ENCODE peak calls at places on chromosomes 13 and 19, in four cellular contexts. H is astrocyte of the spinal cord; A is CD4-positive, alpha-beta T cell; B is RWPE1. C is an unnamed sample.

GRCh38 chr19:18494267-18494607 is 27.6 kb downstream of the ELL start:
- DNase-seq in B (no peak), H (no peak), A (no peak), C (no peak)

GRCh38 chr13:44206429-44206828 is 167.2 kb upstream of the SERP2 start:
- DNase-seq in B (no peak), H (no peak), A (no peak), C (no peak)

GRCh38 chr13:75226092-75226491 is 255.9 kb downstream of the TBC1D4 start:
- DNase-seq in B (no peak), A (no peak), H (no peak), C (no peak)

GRCh38 chr19:15249912-15250634 is 17.8 kb upstream of the EPHX3 start:
- DNase-seq in H (peak), B (peak), A (no peak), C (no peak)

GRCh38 chr13:23865898-23866297 is 23.3 kb downstream of the MIPEP start:
- DNase-seq in B (no peak), A (no peak), H (no peak), C (no peak)

GRCh38 chr13:75825599-75825998 is 189.5 kb downstream of the LMO7 start:
- DNase-seq in B (no peak), H (no peak), A (no peak), C (no peak)

GRCh38 chr13:70623260-70623659 is 515.0 kb upstream of the KLHL1 start:
- DNase-seq in H (peak), B (peak), A (no peak), C (no peak)

GRCh38 chr13:113205428-113205931 is 3.0 kb downstream of the PCID2 start:
- DNase-seq in B (no peak), H (peak), A (no peak), C (no peak)

GRCh38 chr13:74145249-74145970 is 11.2 kb upstream of the KLF12 start:
- DNase-seq in H (peak), A (no peak), B (no peak), C (no peak)

GRCh38 chr13:20231839-20232555 is at the start of gene GJB6:
- DNase-seq in B (peak), H (no peak), A (no peak), C (peak)

GRCh38 chr13:48783181-48783630 is 129.5 kb downstream of the CYSLTR2 start:
- DNase-seq in B (peak), H (peak), A (no peak), C (no peak)

GRCh38 chr19:52270266-52270885 is 989 bp downstream of the ZNF766 start:
- DNase-seq in B (peak), A (no peak), H (no peak), C (peak)

GRCh38 chr19:46015961-46016425 is 6.9 kb downstream of the PGLYRP1 start:
- DNase-seq in H (no peak), A (no peak), B (no peak), C (peak)

GRCh38 chr13:102039264-102039663 is 362.6 kb downstream of the FGF14 start:
- DNase-seq in B (no peak), H (no peak), A (no peak), C (no peak)

GRCh38 chr13:53238241-53238640 is 209.6 kb downstream of the OLFM4 start:
- DNase-seq in A (no peak), B (no peak), H (no peak), C (no peak)

GRCh38 chr19:19461306-19461670 is 54.1 kb downstream of the TSSK6 start:
- DNase-seq in A (no peak), B (no peak), H (no peak), C (no peak)

GRCh38 chr13:107258599-107259187 is 690.8 kb upstream of the ARGLU1 start:
- DNase-seq in B (peak), H (no peak), A (no peak), C (no peak)

GRCh38 chr13:113320226-113320875 is 23.3 kb downstream of the LAMP1 start:
- DNase-seq in B (no peak), H (no peak), A (no peak), C (no peak)

GRCh38 chr13:42569576-42570344 is 4.2 kb upstream of the TNFSF11 start:
- DNase-seq in B (no peak), A (no peak), H (no peak), C (no peak)

GRCh38 chr19:6246174-6247006 is 33.4 kb downstream of the MLLT1 start:
- DNase-seq in A (no peak), B (no peak), H (no peak), C (no peak)

GRCh38 chr19:46580247-46580646 is 20.9 kb upstream of the CALM3 start:
- DNase-seq in A (no peak), B (no peak), H (no peak), C (no peak)

GRCh38 chr13:113584205-113584869 is at the start of gene TFDP1:
- DNase-seq in H (peak), B (peak), A (peak), C (peak)

GRCh38 chr19:16594131-16594586 is 21.9 kb upstream of the SLC35E1 start:
- DNase-seq in A (peak), B (no peak), H (no peak), C (no peak)

GRCh38 chr13:32031815-32032345 is 306 bp downstream of the FRY start:
- DNase-seq in H (no peak), B (no peak), A (no peak), C (no peak)

DNA sequence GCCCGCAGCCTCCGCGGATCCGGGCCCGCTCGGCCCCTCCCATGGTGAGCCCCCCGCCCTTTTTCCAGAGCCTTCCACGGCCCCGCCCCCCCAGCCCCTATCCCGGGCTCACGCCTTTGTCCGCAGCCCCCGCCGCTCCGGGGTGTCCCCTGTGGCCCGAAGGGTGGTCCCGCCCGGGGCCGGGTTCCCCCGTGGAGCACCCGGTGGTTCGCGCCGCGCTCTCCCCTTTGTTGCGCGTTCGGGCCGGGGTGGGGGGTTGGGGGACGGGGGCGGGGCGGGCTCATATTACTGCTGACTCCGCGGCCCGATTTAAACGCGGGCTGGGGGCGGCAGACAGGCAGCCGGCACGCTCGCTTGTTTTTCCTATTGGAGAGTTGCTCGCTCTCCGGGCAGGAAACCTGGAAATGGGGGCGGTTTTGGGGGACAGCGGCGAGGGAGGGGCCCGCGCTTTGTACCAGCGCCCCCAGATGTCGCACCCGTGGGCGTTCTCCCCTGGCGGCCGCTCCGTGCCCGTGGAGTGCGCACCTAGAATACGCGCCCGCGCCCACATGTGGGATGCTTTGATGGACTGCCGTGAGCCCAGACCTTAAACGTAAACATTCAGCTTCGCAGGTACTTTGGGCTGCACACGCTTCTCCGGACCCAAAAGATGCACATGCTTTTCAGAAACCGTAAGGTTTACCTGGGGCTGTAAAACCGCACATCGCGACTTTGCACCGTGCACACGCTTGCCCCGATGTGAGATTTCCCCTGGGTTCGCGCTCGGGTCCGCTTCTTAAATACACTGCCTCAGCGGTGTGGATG is 699 bp downstream of the PTOV1 start:
- DNase-seq in A (peak), B (no peak), H (no peak), C (peak)
- TF ChIP-seq CTCF in A (no peak), B (no peak), H (no peak), C (no peak)

DNA sequence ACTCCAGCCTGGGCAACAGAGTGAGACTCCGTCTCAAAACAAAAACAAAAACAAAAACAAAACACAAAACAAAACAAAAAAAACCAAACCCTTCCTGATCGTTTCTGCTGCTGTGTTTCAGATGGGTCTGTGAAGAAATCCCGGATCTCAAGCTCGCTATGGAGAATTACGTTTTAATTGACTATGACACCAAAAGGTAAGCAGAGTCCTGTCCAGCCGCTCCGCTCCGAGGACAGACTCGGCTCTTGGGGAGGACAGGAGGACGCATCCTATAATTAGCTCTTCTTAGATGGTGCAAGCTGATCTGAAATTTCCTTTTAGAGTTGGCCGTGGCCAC is 22.0 kb downstream of the DOT1L start:
- DNase-seq in B (no peak), H (no peak), A (no peak), C (no peak)
- TF ChIP-seq CTCF in B (no peak), H (no peak), A (no peak), C (no peak)

DNA sequence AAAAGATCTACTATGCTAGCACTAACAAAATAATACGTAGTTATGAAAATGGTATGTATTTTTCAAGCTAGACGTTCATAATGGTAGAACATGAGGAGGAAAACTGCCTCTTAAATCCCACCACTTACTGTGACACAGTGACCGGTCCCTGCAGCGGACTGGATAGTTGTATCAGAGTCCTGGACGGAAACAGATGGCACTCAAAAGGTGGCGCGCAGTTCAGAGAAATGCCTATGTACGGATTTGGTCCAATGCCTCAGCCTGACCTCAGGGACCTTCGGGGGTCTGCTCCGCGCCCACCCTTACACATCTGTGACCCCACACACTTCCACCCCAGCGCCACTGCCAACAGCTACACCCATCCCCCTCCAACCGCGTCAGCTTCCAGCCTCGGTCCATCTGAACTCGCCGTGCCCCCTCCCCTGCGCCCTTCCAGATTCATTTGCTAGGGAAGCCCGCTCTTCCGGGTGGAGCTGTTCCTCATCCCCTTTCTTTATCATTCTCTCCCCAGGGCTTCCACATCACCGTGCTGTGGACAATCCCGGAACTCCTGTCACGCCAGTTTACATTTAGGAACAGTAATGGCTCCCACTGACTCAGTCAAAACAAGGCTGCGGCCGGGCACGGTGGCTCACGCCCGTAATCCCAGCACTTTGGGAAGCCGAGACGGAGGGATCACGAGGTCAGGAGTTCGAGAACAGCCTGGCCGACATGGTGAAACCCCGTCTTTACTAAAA is 794 bp upstream of the LENG8 start:
- DNase-seq in B (no peak), H (peak), A (peak), C (peak)
- TF ChIP-seq CTCF in B (no peak), H (peak), A (no peak), C (no peak)

GRCh38 chr13:76886005-76886291 is 257 bp downstream of the KCTD12 start:
- DNase-seq in B (no peak), A (no peak), H (no peak), C (no peak)

GRCh38 chr13:76884571-76885202 is 1.5 kb downstream of the KCTD12 start:
- DNase-seq in B (peak), H (peak), A (no peak), C (no peak)

GRCh38 chr13:76885203-76886004 is 801 bp downstream of the KCTD12 start:
- DNase-seq in A (peak), B (peak), H (peak), C (peak)

GRCh38 chr13:76887070-76887563 is 912 bp upstream of the KCTD12 start:
- DNase-seq in A (no peak), H (no peak), B (no peak), C (peak)

GRCh38 chr13:76886292-76887061 is at the start of gene KCTD12:
- DNase-seq in H (peak), A (peak), B (peak), C (peak)
- TF ChIP-seq CTCF in H (peak), A (no peak), B (peak), C (no peak)

GRCh38 chr13:36509369-36509768 is 77.1 kb downstream of the CCNA1 start:
- DNase-seq in A (no peak), B (no peak), H (no peak), C (peak)
- TF ChIP-seq CTCF in A (no peak), B (no peak), H (no peak), C (no peak)